ENCODE peak calls at places on chromosomes 2 and 18, in four cellular contexts. L is mesothelial cell of epicardium, A is H54, Z is glomerular endothelial cell. P is an unnamed sample.

GRCh38 chr2:37507703-37508102 is 163.3 kb downstream of the QPCT start:
- DNase-seq in Z (no peak), A (no peak), L (no peak), P (no peak)

GRCh38 chr2:108414256-108414876 is 34.6 kb upstream of the GCC2 start:
- DNase-seq in A (no peak), L (no peak), Z (no peak), P (no peak)

GRCh38 chr2:138391956-138392355 is 109.6 kb upstream of the SPOPL start:
- DNase-seq in Z (no peak), L (no peak), A (no peak), P (no peak)

GRCh38 chr2:233273120-233273519 is 21.6 kb downstream of the ATG16L1 start:
- DNase-seq in L (no peak), Z (no peak), A (no peak), P (no peak)

GRCh38 chr2:46669996-46670793 is 190.8 kb downstream of the TMEM247 start:
- DNase-seq in L (no peak), Z (no peak), A (peak), P (no peak)

GRCh38 chr2:220959391-220959802 is 612.7 kb downstream of the EPHA4 start:
- DNase-seq in L (no peak), Z (no peak), A (no peak), P (no peak)

GRCh38 chr2:43438858-43439655 is 156.8 kb downstream of the THADA start:
- DNase-seq in Z (no peak), A (peak), L (no peak), P (no peak)

GRCh38 chr18:55651236-55651635 is 63.2 kb upstream of the TCF4 start:
- DNase-seq in Z (no peak), L (no peak), A (no peak), P (no peak)

GRCh38 chr2:158726906-158727592 is 68.1 kb upstream of the DAPL1 start:
- DNase-seq in A (no peak), Z (no peak), L (no peak), P (no peak)

GRCh38 chr2:207082619-207083018 is 83.1 kb downstream of the KLF7 start:
- DNase-seq in A (no peak), Z (peak), L (no peak), P (no peak)

GRCh38 chr2:45676088-45676487 is 24.6 kb downstream of the PRKCE start:
- DNase-seq in Z (no peak), A (no peak), L (no peak), P (no peak)

GRCh38 chr18:23337599-23338444 is 115.3 kb upstream of the RIOK3 start:
- DNase-seq in Z (no peak), A (no peak), L (no peak), P (no peak)

GRCh38 chr2:114368705-114369104 is 73.7 kb upstream of the DPP10 start:
- DNase-seq in L (no peak), Z (no peak), A (no peak), P (no peak)

GRCh38 chr2:25401307-25402021 is 59.7 kb upstream of the DNMT3A start:
- DNase-seq in L (no peak), Z (no peak), A (no peak), P (no peak)

GRCh38 chr2:128421286-128421685 is 102.6 kb upstream of the HS6ST1 start:
- DNase-seq in A (no peak), Z (no peak), L (no peak), P (no peak)

P was measured in omental fat pad.